ENCODE peak calls at places on chromosomes 6 and 20, in five cellular contexts. P is IMR-90, X is mesenchymal stem cell, O is H9, N is mesendoderm. K is an unnamed sample.

GRCh38 chr6:97947841-97948240 is 664.8 kb upstream of the MMS22L start:
- DNase-seq in N (peak), X (peak), P (peak), O (no peak), K (no peak)

GRCh38 chr6:38776515-38776914 is 61.4 kb downstream of the DNAH8 start:
- DNase-seq in N (peak), X (peak), O (no peak), P (peak), K (no peak)

GRCh38 chr6:156190270-156190669 is 586.9 kb upstream of the ARID1B start:
- DNase-seq in O (no peak), X (no peak), N (no peak), P (no peak), K (no peak)

GRCh38 chr20:15179426-15180190 is 842.2 kb upstream of the FLRT3 start:
- DNase-seq in P (no peak), O (no peak), X (no peak), N (no peak), K (no peak)

GRCh38 chr6:167998206-167998605 is 735 bp downstream of the KIF25 start:
- DNase-seq in N (no peak), X (peak), O (no peak), P (no peak), K (no peak)

GRCh38 chr20:42735539-42735938 is 454.2 kb downstream of the PTPRT start:
- DNase-seq in P (no peak), N (no peak), O (no peak), X (no peak), K (no peak)

GRCh38 chr6:158344534-158344933 is 32.3 kb downstream of the TULP4 start:
- DNase-seq in O (no peak), P (no peak), N (no peak), X (no peak), K (no peak)

GRCh38 chr20:49030954-49031619 is 15.0 kb upstream of the CSE1L start:
- DNase-seq in P (no peak), N (no peak), X (no peak), O (no peak), K (no peak)

GRCh38 chr6:80607814-80608391 is 501.4 kb downstream of the BCKDHB start:
- DNase-seq in P (peak), O (no peak), N (peak), X (peak), K (no peak)

GRCh38 chr20:51591871-51592270 is 49.4 kb upstream of the NFATC2 start:
- DNase-seq in N (no peak), P (no peak), X (no peak), O (no peak), K (no peak)

GRCh38 chr6:44685213-44685612 is 297.7 kb downstream of the CDC5L start:
- DNase-seq in O (peak), X (no peak), P (no peak), N (no peak), K (no peak)

GRCh38 chr6:137819740-137820139 is 47.3 kb upstream of the TNFAIP3 start:
- DNase-seq in O (no peak), N (no peak), X (peak), P (no peak), K (no peak)

GRCh38 chr20:59939052-59939878 is 840 bp downstream of the PPP1R3D start:
- DNase-seq in N (peak), X (no peak), O (peak), P (no peak), K (no peak)

GRCh38 chr20:59177266-59178250 is 13.9 kb downstream of the ZNF831 start:
- DNase-seq in P (no peak), X (no peak), O (no peak), N (no peak), K (no peak)

GRCh38 chr6:2852921-2853322 is 11.3 kb upstream of the SERPINB1 start:
- DNase-seq in O (no peak), X (no peak), N (peak), P (no peak), K (no peak)

GRCh38 chr6:2855061-2855519 is 13.4 kb upstream of the SERPINB1 start:
- DNase-seq in N (peak), O (no peak), P (no peak), X (peak), K (no peak)

GRCh38 chr6:2852514-2852855 is 10.8 kb upstream of the SERPINB1 start:
- DNase-seq in N (no peak), X (no peak), O (no peak), P (no peak), K (no peak)

GRCh38 chr6:2853766-2854393 is 12.2 kb upstream of the SERPINB1 start:
- DNase-seq in O (peak), N (peak), X (peak), P (peak), K (no peak)

GRCh38 chr6:2854394-2854982 is 12.8 kb upstream of the SERPINB1 start:
- DNase-seq in O (no peak), N (no peak), P (peak), X (peak), K (no peak)
- H4K8ac ChIP-seq in O (no peak), N (no peak), P (peak), X (peak), K (no peak)

GRCh38 chr6:16267428-16268263 is 29.3 kb downstream of the GMPR start:
- DNase-seq in O (no peak), N (no peak), P (no peak), X (no peak), K (no peak)
- H3K9ac ChIP-seq in O (no peak), N (no peak), P (no peak), X (no peak), K (no peak)

DNA sequence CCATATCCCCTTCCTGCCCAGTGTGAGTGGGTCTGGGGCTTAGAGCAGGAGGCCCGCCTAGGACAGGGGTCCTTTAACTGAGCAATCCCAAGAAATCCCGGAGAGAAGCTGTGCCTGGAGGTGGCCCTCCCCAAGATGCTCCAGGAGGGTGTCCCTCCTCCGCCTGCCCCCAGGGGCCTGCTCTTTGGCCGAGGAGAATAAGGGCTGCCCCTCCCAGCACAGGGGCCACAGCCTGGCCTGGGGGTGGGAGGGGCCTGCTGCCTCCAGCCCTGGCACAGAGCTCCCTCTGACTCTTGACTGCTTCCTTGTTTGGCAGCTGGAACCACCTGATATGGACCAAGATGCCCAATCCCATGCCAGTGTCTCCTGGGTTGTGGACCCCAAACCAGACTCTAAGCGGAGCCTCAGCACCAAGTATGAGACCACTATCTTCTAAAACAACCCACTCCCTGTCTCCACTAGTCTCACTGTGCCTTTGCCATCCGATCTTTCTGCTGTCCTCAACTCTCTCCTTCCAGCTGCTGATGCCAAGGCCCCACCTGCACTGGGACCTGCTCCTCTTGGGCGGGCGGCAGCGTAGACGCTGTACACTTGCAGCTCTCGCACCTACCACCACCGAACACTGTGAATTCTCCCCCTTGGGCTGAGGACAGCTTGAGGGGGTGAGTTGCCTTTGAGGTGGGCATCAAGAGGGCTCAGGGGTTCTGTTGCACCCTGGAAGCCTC is 54.3 kb downstream of the TCP11 start:
- DNase-seq in X (no peak), O (peak), N (no peak), P (no peak), K (no peak)
- H4K8ac ChIP-seq in X (no peak), O (no peak), N (no peak), P (no peak), K (no peak)

GRCh38 chr6:106882133-106882532 is 92.4 kb downstream of the CD24 start:
- DNase-seq in P (no peak), X (no peak), N (no peak), O (no peak), K (no peak)
- H3K9ac ChIP-seq in P (no peak), X (no peak), N (no peak), O (no peak), K (no peak)

GRCh38 chr6:166476634-166477215 is 94.0 kb upstream of the MPC1 start:
- DNase-seq in O (no peak), N (peak), X (no peak), P (no peak), K (no peak)
- H4K8ac ChIP-seq in O (no peak), N (no peak), X (no peak), P (no peak), K (no peak)

GRCh38 chr20:40233401-40233800 is 455.6 kb downstream of the MAFB start:
- DNase-seq in P (no peak), N (no peak), O (no peak), X (peak), K (no peak)
- H3K9ac ChIP-seq in P (no peak), N (no peak), O (no peak), X (peak), K (no peak)

GRCh38 chr6:27502508-27503435 is 29.9 kb upstream of the ZNF184 start:
- DNase-seq in P (peak), O (peak), N (peak), X (peak), K (peak)
- H4K8ac ChIP-seq in P (peak), O (no peak), N (no peak), X (no peak), K (no peak)

DNA sequence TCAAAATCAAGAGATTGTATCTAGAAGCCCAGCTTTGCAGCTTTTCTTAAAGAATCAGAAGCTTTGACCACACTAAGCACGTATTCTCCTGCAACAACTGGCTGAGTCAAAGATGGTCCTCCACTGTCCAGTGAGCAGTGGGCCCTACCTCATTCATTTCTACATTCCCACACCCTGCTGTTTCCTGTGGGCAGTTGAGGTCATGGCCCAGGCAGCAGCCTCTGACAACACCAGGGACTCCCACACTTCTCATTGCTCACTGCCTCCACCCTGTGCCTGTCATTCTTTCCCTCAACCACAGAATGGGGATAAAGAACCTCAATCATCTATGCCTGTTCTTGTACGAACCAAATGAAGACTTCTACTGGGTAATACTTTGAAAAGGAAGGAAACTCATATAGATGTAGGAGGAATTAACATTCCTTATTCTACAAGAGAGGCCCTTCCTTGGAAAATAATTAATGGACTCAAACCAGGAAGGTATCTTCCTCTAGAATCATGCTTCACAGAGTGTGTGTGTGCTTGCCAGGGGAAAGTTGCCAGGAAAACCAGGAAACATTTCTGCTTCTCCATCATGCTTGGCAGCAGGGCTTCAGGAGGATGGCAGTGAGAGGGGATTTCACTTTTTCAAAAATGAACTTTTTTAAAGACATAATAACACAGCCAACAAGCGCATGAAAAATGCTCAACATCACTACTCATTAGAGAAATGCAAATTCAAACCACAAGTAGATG is 191.7 kb upstream of the RIN2 start:
- DNase-seq in X (no peak), O (no peak), N (no peak), P (no peak), K (no peak)
- H3K9ac ChIP-seq in X (no peak), O (no peak), N (no peak), P (no peak), K (peak)

GRCh38 chr20:56665806-56666205 is 36.7 kb downstream of the TFAP2C start:
- DNase-seq in X (no peak), N (no peak), P (no peak), O (no peak), K (no peak)

GRCh38 chr20:56664791-56665190 is 35.7 kb downstream of the TFAP2C start:
- DNase-seq in N (no peak), X (no peak), P (no peak), O (no peak), K (no peak)

GRCh38 chr20:56657879-56658278 is 28.8 kb downstream of the TFAP2C start:
- DNase-seq in N (no peak), X (no peak), P (no peak), O (no peak), K (no peak)

DNA sequence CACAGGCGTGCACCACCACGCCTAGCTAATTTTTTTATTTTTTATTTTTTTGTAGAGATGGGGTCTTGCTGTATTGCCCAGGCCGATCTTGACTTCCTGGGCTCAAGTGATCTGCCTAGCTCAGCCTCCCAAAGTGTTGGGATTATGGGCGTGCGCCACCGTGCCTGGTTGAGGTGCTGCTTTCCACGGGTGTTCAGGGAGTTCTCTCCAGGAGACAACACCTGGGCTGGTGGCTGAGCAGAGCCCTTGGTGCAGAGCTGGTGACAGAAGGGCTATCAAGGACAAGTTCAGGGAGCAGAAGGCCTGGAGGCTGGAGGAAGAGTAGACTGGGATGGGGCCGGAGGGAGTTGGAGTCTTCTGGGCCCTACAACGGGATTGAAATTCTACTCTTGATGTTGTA is 34.6 kb downstream of the TFAP2C start:
- DNase-seq in N (no peak), O (no peak), X (no peak), P (no peak), K (no peak)
- H4K8ac ChIP-seq in N (no peak), O (no peak), X (no peak), P (no peak), K (no peak)

GRCh38 chr6:106973841-106974336 is 640 bp downstream of the CD24 start:
- DNase-seq in X (peak), O (no peak), N (peak), P (no peak), K (peak)
- H3K9ac ChIP-seq in X (peak), O (peak), N (peak), P (no peak), K (peak)

K was measured in neuronal stem cell.